ENCODE peak calls at places on chromosomes 16 and 17, in six cellular contexts. One of them, this sample, is unnamed.

GRCh38 chr17:37813753-37814152 is 68.9 kb upstream of the HNF1B start:
- DNase-seq in GM23338: peak; percentile 45
- DNase-seq in sigmoid colon: no peak
- DNase-seq in endothelial cell of umbilical vein: peak; percentile 10
- DNase-seq in prostate gland: no peak
- DNase-seq in esophagus muscularis mucosa: no peak
- DNase-seq in this sample: no peak

GRCh38 chr16:70750893-70751467 is 50.0 kb downstream of the VAC14 start:
- DNase-seq in GM23338: no peak
- DNase-seq in sigmoid colon: peak; percentile 95
- DNase-seq in endothelial cell of umbilical vein: peak; percentile 90
- DNase-seq in prostate gland: no peak
- DNase-seq in esophagus muscularis mucosa: peak; percentile 96
- DNase-seq in this sample: no peak

GRCh38 chr17:17981330-17981729 is 8.7 kb downstream of the DRC3 start:
- DNase-seq in GM23338: no peak
- DNase-seq in sigmoid colon: no peak
- DNase-seq in endothelial cell of umbilical vein: no peak
- DNase-seq in prostate gland: no peak
- DNase-seq in esophagus muscularis mucosa: no peak
- DNase-seq in this sample: no peak

GRCh38 chr17:6786618-6787017 is 10.6 kb downstream of the FBXO39 start:
- DNase-seq in GM23338: no peak
- DNase-seq in sigmoid colon: no peak
- DNase-seq in endothelial cell of umbilical vein: peak; percentile 93
- DNase-seq in prostate gland: no peak
- DNase-seq in esophagus muscularis mucosa: no peak
- DNase-seq in this sample: no peak

GRCh38 chr16:10944249-10945064 is at the start of gene CLEC16A:
- DNase-seq in GM23338: peak; percentile 98
- DNase-seq in sigmoid colon: peak; percentile 99
- DNase-seq in endothelial cell of umbilical vein: peak; percentile 98
- DNase-seq in prostate gland: peak; percentile 96
- DNase-seq in esophagus muscularis mucosa: peak; percentile 99
- DNase-seq in this sample: peak; percentile 97

GRCh38 chr16:89322381-89323119 is 105.0 kb downstream of the ZNF778 start:
- DNase-seq in GM23338: peak; percentile 87
- DNase-seq in sigmoid colon: peak; percentile 88
- DNase-seq in endothelial cell of umbilical vein: peak; percentile 68
- DNase-seq in prostate gland: no peak
- DNase-seq in esophagus muscularis mucosa: no peak
- DNase-seq in this sample: no peak

GRCh38 chr16:50909831-50910697 is 168.2 kb downstream of the CYLD start:
- DNase-seq in GM23338: no peak
- DNase-seq in sigmoid colon: no peak
- DNase-seq in endothelial cell of umbilical vein: no peak
- DNase-seq in prostate gland: no peak
- DNase-seq in esophagus muscularis mucosa: no peak
- DNase-seq in this sample: no peak

GRCh38 chr17:68461589-68461988 is 4.3 kb upstream of the WIPI1 start:
- DNase-seq in GM23338: peak; percentile 31
- DNase-seq in sigmoid colon: no peak
- DNase-seq in endothelial cell of umbilical vein: peak; percentile 35
- DNase-seq in prostate gland: no peak
- DNase-seq in esophagus muscularis mucosa: no peak
- DNase-seq in this sample: no peak

GRCh38 chr17:43613911-43614310 is 47.8 kb downstream of the MEOX1 start:
- DNase-seq in GM23338: no peak
- DNase-seq in sigmoid colon: no peak
- DNase-seq in endothelial cell of umbilical vein: no peak
- DNase-seq in prostate gland: no peak
- DNase-seq in esophagus muscularis mucosa: no peak
- DNase-seq in this sample: no peak

GRCh38 chr16:10552998-10553491 is 27.4 kb downstream of the EMP2 start:
- DNase-seq in GM23338: peak; percentile 78
- DNase-seq in sigmoid colon: no peak
- DNase-seq in endothelial cell of umbilical vein: peak; percentile 13
- DNase-seq in prostate gland: no peak
- DNase-seq in esophagus muscularis mucosa: no peak
- DNase-seq in this sample: no peak

GRCh38 chr16:17252064-17252463 is 218.7 kb downstream of the XYLT1 start:
- DNase-seq in GM23338: no peak
- DNase-seq in sigmoid colon: no peak
- DNase-seq in endothelial cell of umbilical vein: no peak
- DNase-seq in prostate gland: no peak
- DNase-seq in esophagus muscularis mucosa: no peak
- DNase-seq in this sample: no peak

GRCh38 chr16:84426804-84427203 is 58.5 kb downstream of the ATP2C2 start:
- DNase-seq in GM23338: no peak
- DNase-seq in sigmoid colon: no peak
- DNase-seq in endothelial cell of umbilical vein: no peak
- DNase-seq in prostate gland: no peak
- DNase-seq in esophagus muscularis mucosa: no peak
- DNase-seq in this sample: no peak

GRCh38 chr17:17549732-17550366 is 41.7 kb downstream of the PEMT start:
- DNase-seq in GM23338: no peak
- DNase-seq in sigmoid colon: no peak
- DNase-seq in endothelial cell of umbilical vein: no peak
- DNase-seq in prostate gland: no peak
- DNase-seq in esophagus muscularis mucosa: no peak
- DNase-seq in this sample: no peak

GRCh38 chr17:17108681-17109049 is 66.4 kb downstream of the MPRIP start:
- DNase-seq in GM23338: peak; percentile 39
- DNase-seq in sigmoid colon: no peak
- DNase-seq in endothelial cell of umbilical vein: no peak
- DNase-seq in prostate gland: peak; percentile 55
- DNase-seq in esophagus muscularis mucosa: no peak
- DNase-seq in this sample: peak; percentile 65

GRCh38 chr16:27738596-27738995 is 188.7 kb downstream of the KATNIP start:
- DNase-seq in GM23338: no peak
- DNase-seq in sigmoid colon: no peak
- DNase-seq in endothelial cell of umbilical vein: no peak
- DNase-seq in prostate gland: no peak
- DNase-seq in esophagus muscularis mucosa: no peak
- DNase-seq in this sample: no peak

GRCh38 chr16:4537376-4538066 is 1.1 kb downstream of the CDIP1 start:
- DNase-seq in GM23338: peak; percentile 80
- DNase-seq in sigmoid colon: peak; percentile 70
- DNase-seq in endothelial cell of umbilical vein: no peak
- DNase-seq in prostate gland: peak; percentile 14
- DNase-seq in esophagus muscularis mucosa: no peak
- DNase-seq in this sample: peak; percentile 35
- H3K4me1 ChIP-seq in GM23338: peaks cover 13% of the 10 kb centered on the region
- H3K4me1 ChIP-seq in sigmoid colon: peaks cover 11% of the 10 kb centered on the region
- H3K4me1 ChIP-seq in endothelial cell of umbilical vein: peaks cover 4% of the 10 kb centered on the region
- H3K4me1 ChIP-seq in prostate gland: no peaks in the 10 kb centered on the region
- H3K4me1 ChIP-seq in esophagus muscularis mucosa: peaks cover 38% of the 10 kb centered on the region
- H3K4me1 ChIP-seq in this sample: no peaks in the 10 kb centered on the region

GRCh38 chr16:24539295-24539849 is at the start of gene RBBP6:
- DNase-seq in GM23338: peak; percentile 97
- DNase-seq in sigmoid colon: peak; percentile 98
- DNase-seq in endothelial cell of umbilical vein: peak; percentile 98
- DNase-seq in prostate gland: peak; percentile 96
- DNase-seq in esophagus muscularis mucosa: peak; percentile 99
- DNase-seq in this sample: peak; percentile 94

GRCh38 chr16:24536671-24537070 is 2.7 kb upstream of the RBBP6 start:
- DNase-seq in GM23338: no peak
- DNase-seq in sigmoid colon: no peak
- DNase-seq in endothelial cell of umbilical vein: no peak
- DNase-seq in prostate gland: no peak
- DNase-seq in esophagus muscularis mucosa: no peak
- DNase-seq in this sample: no peak

GRCh38 chr16:24535827-24536226 is 3.5 kb upstream of the RBBP6 start:
- DNase-seq in GM23338: no peak
- DNase-seq in sigmoid colon: no peak
- DNase-seq in endothelial cell of umbilical vein: no peak
- DNase-seq in prostate gland: no peak
- DNase-seq in esophagus muscularis mucosa: no peak
- DNase-seq in this sample: no peak

GRCh38 chr16:24538756-24539294 is 541 bp upstream of the RBBP6 start:
- DNase-seq in GM23338: no peak
- DNase-seq in sigmoid colon: no peak
- DNase-seq in endothelial cell of umbilical vein: no peak
- DNase-seq in prostate gland: no peak
- DNase-seq in esophagus muscularis mucosa: no peak
- DNase-seq in this sample: no peak

DNA sequence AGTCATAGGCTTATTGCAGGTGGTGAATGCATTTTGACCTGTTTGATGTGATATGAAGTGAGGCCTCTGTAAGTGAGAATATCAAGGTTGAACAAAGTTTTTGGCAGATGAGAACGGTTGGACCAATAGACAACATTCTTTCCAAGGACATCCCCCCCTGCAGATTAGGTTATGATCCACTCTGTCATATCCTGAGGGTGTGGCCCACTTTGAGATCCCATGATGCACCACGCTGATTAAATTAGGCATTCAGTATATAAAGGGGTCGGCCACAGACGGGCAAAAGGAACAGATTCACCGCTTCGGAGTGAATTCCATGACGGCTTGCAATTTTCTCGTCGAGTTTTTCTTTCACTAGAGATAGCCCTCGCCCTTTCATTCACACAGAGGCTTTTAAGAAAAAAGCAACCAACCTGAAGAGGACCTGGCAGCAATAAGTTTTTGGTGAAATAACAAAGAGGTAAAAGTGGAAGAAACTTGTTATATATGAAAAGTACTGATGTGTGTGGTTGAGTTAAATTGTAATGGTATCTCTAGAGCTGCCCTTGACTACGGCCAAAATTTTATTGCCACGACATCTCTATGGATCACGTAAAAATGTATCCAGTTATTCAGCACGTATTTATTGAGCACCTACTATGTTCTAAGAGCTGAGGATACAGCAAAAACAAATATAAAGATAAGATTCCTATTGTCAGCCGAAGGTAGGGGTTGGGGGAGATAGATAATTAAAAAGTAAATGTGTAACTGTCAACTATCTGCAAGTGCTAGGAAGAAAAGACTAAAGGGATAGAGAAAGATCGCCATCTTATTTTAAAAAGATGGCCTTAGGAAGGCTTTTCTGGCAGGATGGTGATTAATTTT is 1.7 kb upstream of the RBBP6 start:
- DNase-seq in GM23338: peak; percentile 12
- DNase-seq in sigmoid colon: no peak
- DNase-seq in endothelial cell of umbilical vein: no peak
- DNase-seq in prostate gland: no peak
- DNase-seq in esophagus muscularis mucosa: no peak
- DNase-seq in this sample: no peak
- TF ChIP-seq POLR2AphosphoS5 in GM23338: no peak
- TF ChIP-seq POLR2AphosphoS5 in sigmoid colon: no peak
- TF ChIP-seq POLR2AphosphoS5 in endothelial cell of umbilical vein: no peak
- TF ChIP-seq POLR2AphosphoS5 in prostate gland: no peak
- TF ChIP-seq POLR2AphosphoS5 in esophagus muscularis mucosa: no peak
- TF ChIP-seq POLR2AphosphoS5 in this sample: no peak

GRCh38 chr16:13148836-13149235 is 247.4 kb downstream of the SHISA9 start:
- DNase-seq in GM23338: no peak
- DNase-seq in sigmoid colon: no peak
- DNase-seq in endothelial cell of umbilical vein: no peak
- DNase-seq in prostate gland: no peak
- DNase-seq in esophagus muscularis mucosa: no peak
- DNase-seq in this sample: no peak
- H3K4me1 ChIP-seq in GM23338: peaks cover 17% of the 10 kb centered on the region
- H3K4me1 ChIP-seq in sigmoid colon: no peaks in the 10 kb centered on the region
- H3K4me1 ChIP-seq in endothelial cell of umbilical vein: no peaks in the 10 kb centered on the region
- H3K4me1 ChIP-seq in prostate gland: no peaks in the 10 kb centered on the region
- H3K4me1 ChIP-seq in esophagus muscularis mucosa: no peaks in the 10 kb centered on the region
- H3K4me1 ChIP-seq in this sample: no peaks in the 10 kb centered on the region

GRCh38 chr17:63274156-63274555 is 171.9 kb downstream of the CYB561 start:
- DNase-seq in GM23338: no peak
- DNase-seq in sigmoid colon: no peak
- DNase-seq in endothelial cell of umbilical vein: no peak
- DNase-seq in prostate gland: no peak
- DNase-seq in esophagus muscularis mucosa: no peak
- DNase-seq in this sample: no peak
- TF ChIP-seq POLR2AphosphoS5 in GM23338: no peak
- TF ChIP-seq POLR2AphosphoS5 in sigmoid colon: no peak
- TF ChIP-seq POLR2AphosphoS5 in endothelial cell of umbilical vein: no peak
- TF ChIP-seq POLR2AphosphoS5 in prostate gland: no peak
- TF ChIP-seq POLR2AphosphoS5 in esophagus muscularis mucosa: no peak
- TF ChIP-seq POLR2AphosphoS5 in this sample: no peak

GRCh38 chr16:8958344-8958808 is 5.3 kb downstream of the USP7 start:
- DNase-seq in GM23338: no peak
- DNase-seq in sigmoid colon: peak; percentile 76
- DNase-seq in endothelial cell of umbilical vein: peak; percentile 54
- DNase-seq in prostate gland: no peak
- DNase-seq in esophagus muscularis mucosa: no peak
- DNase-seq in this sample: no peak
- H3K4me1 ChIP-seq in GM23338: peaks cover 62% of the 10 kb centered on the region
- H3K4me1 ChIP-seq in sigmoid colon: peaks cover 85% of the 10 kb centered on the region
- H3K4me1 ChIP-seq in endothelial cell of umbilical vein: peaks cover 46% of the 10 kb centered on the region
- H3K4me1 ChIP-seq in prostate gland: peaks cover 21% of the 10 kb centered on the region
- H3K4me1 ChIP-seq in esophagus muscularis mucosa: peaks cover 87% of the 10 kb centered on the region
- H3K4me1 ChIP-seq in this sample: peaks cover 44% of the 10 kb centered on the region

DNA sequence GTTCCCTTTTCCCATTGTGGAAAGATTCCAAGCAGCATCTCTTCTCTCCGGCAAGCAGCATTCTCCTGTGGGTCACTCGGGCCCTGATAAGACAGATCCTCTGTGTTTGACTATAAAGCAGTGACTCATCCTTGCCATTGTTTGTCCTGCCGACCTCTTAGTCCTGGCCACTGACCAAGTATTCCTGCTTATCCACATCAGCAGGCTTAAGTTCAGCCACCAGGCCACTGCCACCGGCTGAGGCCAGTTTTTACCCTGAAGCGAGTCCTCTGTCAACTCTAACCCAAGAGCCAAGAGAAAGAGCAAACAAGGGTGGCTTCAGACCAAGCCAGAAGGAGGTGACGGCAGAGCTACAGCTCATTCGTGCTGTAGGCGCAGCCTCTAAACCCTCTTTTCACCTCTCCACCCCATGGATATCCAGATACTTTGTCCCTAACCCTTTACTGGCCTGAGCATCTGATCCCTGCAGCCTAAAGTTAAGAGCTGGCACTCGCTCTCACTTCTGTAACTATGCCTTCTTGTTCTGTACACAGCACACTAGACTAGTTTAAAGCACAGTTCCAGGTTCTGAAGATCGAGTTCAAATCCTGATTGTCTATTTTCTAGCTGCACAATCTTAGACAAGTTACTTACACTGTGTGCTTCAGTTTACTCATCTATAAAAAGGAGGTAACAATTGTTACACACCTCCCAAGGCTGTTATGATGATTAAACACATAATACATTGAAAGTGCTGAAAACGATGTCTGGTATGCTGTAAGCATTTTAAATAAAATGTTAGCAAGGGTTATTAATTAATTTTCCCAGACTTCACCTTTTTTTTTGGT is 31.0 kb downstream of the SOX9 start:
- DNase-seq in GM23338: peak; percentile 62
- DNase-seq in sigmoid colon: no peak
- DNase-seq in endothelial cell of umbilical vein: no peak
- DNase-seq in prostate gland: peak; percentile 85
- DNase-seq in esophagus muscularis mucosa: no peak
- DNase-seq in this sample: peak; percentile 79
- TF ChIP-seq POLR2AphosphoS5 in GM23338: no peak
- TF ChIP-seq POLR2AphosphoS5 in sigmoid colon: no peak
- TF ChIP-seq POLR2AphosphoS5 in endothelial cell of umbilical vein: no peak
- TF ChIP-seq POLR2AphosphoS5 in prostate gland: peak; percentile 81
- TF ChIP-seq POLR2AphosphoS5 in esophagus muscularis mucosa: no peak
- TF ChIP-seq POLR2AphosphoS5 in this sample: peak; percentile 61

GRCh38 chr17:4945176-4945943 is 3.0 kb downstream of the PFN1 start:
- DNase-seq in GM23338: peak; percentile 53
- DNase-seq in sigmoid colon: peak; percentile 93
- DNase-seq in endothelial cell of umbilical vein: peak; percentile 77
- DNase-seq in prostate gland: peak; percentile 47
- DNase-seq in esophagus muscularis mucosa: peak; percentile 94
- DNase-seq in this sample: peak; percentile 81
- H3K4me1 ChIP-seq in GM23338: peaks cover 34% of the 10 kb centered on the region
- H3K4me1 ChIP-seq in sigmoid colon: peaks cover 58% of the 10 kb centered on the region
- H3K4me1 ChIP-seq in endothelial cell of umbilical vein: peaks cover 32% of the 10 kb centered on the region
- H3K4me1 ChIP-seq in prostate gland: peaks cover 20% of the 10 kb centered on the region
- H3K4me1 ChIP-seq in esophagus muscularis mucosa: peaks cover 82% of the 10 kb centered on the region
- H3K4me1 ChIP-seq in this sample: peaks cover 14% of the 10 kb centered on the region